ENCODE peak calls at places on chromosomes 7 and 10, in six cellular contexts. O is ovary, K is stomach, N is foreskin keratinocyte, D is psoas muscle, H is lower lobe of right lung. J is an unnamed sample.

GRCh38 chr7:79284226-79284625 is 169.2 kb downstream of the MAGI2 start:
- DNase-seq in O (no peak), N (no peak), K (no peak), D (no peak), H (no peak), J (peak; percentile 33)

GRCh38 chr10:50637003-50637579 is 13.3 kb upstream of the SGMS1 start:
- DNase-seq in N (no peak), H (no peak), K (no peak), O (no peak), D (no peak), J (no peak)

GRCh38 chr10:3424102-3424803 is 251.7 kb upstream of the PITRM1 start:
- DNase-seq in O (no peak), N (no peak), K (no peak), H (peak; percentile 66), D (peak; percentile 79), J (no peak)

GRCh38 chr7:26900283-26900682 is 35.9 kb upstream of the SKAP2 start:
- DNase-seq in N (no peak), K (no peak), D (no peak), O (no peak), H (no peak), J (no peak)

GRCh38 chr10:70935125-70935625 is 46.8 kb upstream of the PCBD1 start:
- DNase-seq in H (no peak), D (no peak), N (no peak), O (no peak), K (no peak), J (no peak)

GRCh38 chr10:97120370-97120769 is 65.4 kb downstream of the SLIT1 start:
- DNase-seq in N (no peak), D (no peak), H (no peak), K (no peak), O (no peak), J (no peak)

GRCh38 chr10:65723525-65723924 is 1202.3 kb upstream of the LRRTM3 start:
- DNase-seq in D (no peak), N (no peak), O (no peak), K (no peak), H (no peak), J (no peak)

GRCh38 chr7:36227223-36227622 is 74.2 kb downstream of the EEPD1 start:
- DNase-seq in D (peak; percentile 71), O (peak; percentile 64), H (no peak), N (no peak), K (peak; percentile 30), J (peak; percentile 59)

GRCh38 chr10:80530816-80531215 is 6.9 kb upstream of the SH2D4B start:
- DNase-seq in D (peak; percentile 0), H (no peak), K (no peak), N (no peak), O (no peak), J (no peak)

GRCh38 chr7:135510603-135511183 is 791 bp upstream of the CNOT4 start:
- DNase-seq in N (no peak), D (no peak), K (no peak), H (no peak), O (no peak), J (no peak)
- TF ChIP-seq CTCF in N (peak; percentile 39), D (no peak), K (no peak), H (no peak), O (no peak), J (peak; percentile 28)

GRCh38 chr10:73772280-73773151 is 9.3 kb upstream of the CHCHD1 start:
- DNase-seq in O (peak; percentile 77), D (peak; percentile 90), N (peak; percentile 53), H (peak; percentile 91), K (peak; percentile 80), J (peak; percentile 37)
- TF ChIP-seq CTCF in O (no peak), D (no peak), N (peak; percentile 50), H (no peak), K (no peak), J (no peak)

DNA sequence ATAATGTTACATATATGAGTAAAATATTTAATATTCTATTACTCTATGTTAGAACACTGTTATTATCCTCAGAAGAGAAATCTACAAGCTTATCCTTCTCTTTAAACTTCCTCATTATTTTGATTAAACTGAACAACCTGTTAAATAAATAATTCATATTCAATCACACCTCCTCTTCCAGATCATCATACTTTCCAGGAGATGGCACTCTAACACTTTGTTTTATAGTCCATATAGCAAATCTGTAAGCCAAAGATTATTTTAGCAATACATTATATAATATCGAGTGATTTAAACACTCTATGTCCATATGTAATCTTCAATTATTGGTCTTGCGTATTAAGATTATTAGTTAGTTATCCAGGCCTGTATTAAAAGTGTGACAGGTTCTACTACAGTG is 694.1 kb downstream of the ANKRD7 start:
- DNase-seq in N (no peak), H (no peak), O (no peak), D (no peak), K (no peak), J (no peak)
- TF ChIP-seq CTCF in N (peak; percentile 69), H (no peak), O (no peak), D (no peak), K (no peak), J (no peak)

DNA sequence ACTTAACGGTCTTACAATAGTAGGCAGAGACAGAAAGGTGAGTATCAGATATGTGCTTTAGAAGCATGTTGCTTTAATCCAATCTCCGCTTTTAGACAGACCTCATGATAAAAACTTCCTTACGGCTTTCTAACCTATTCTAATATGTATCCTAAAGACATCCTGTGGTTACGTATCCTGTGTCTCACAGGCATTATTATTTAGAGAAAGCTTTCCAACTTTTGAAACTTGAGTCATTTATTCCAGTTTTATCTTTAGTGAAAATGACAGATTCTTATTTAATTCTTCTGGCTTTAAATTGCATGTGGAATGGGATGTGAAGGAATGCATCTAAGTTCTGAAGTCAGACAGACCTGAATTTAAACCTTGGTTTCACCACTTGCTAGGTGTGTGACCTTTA is 118.9 kb downstream of the OTUD1 start:
- DNase-seq in H (no peak), D (no peak), N (no peak), K (no peak), O (no peak), J (no peak)
- TF ChIP-seq CTCF in H (no peak), D (no peak), N (no peak), K (no peak), O (no peak), J (no peak)

DNA sequence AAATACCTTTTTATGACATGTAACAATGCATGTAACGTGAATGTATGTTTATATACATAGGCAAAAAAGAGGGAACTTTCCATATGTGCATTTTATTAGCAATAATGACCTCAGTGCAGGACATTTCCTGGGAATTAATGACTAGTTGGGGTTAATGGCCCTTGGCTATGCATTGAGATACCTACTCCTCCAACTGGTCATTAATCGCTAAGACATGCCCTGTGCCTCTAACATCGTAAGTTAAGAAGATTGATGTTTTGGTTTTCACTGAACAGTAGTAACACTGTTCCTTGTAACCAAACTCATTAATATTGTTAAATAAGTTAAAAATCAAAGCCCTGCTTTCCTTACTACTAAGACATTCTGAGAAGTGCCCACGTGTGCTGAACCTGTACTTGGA is 61.7 kb downstream of the SEMA3D start:
- DNase-seq in H (no peak), O (no peak), N (no peak), K (no peak), D (no peak), J (no peak)
- TF ChIP-seq CTCF in H (no peak), O (no peak), N (no peak), K (no peak), D (no peak), J (no peak)